ENCODE peak calls at places on chromosomes 16 and 17, in six cellular contexts. Q is HCT116, G is SK-N-SH, A is HepG2, E is K562, T is GM12878. M is an unnamed sample.

GRCh38 chr17:80688994-80689635 is 144.5 kb downstream of the RPTOR start:
- DNase-seq in A (no peak), Q (no peak), E (peak; percentile 73), G (no peak), T (no peak), M (no peak)

GRCh38 chr17:55720917-55721836 is 1.5 kb downstream of the TMEM100 start:
- DNase-seq in E (no peak), Q (no peak), A (no peak), T (no peak), G (no peak), M (no peak)

GRCh38 chr17:66665194-66665593 is 169.7 kb upstream of the CACNG5 start:
- DNase-seq in G (no peak), T (no peak), E (no peak), Q (no peak), A (no peak), M (no peak)

GRCh38 chr17:68903294-68903693 is 51.9 kb downstream of the ABCA8 start:
- DNase-seq in G (no peak), A (no peak), Q (no peak), E (no peak), T (no peak), M (no peak)

GRCh38 chr16:67758966-67759365 is 39.9 kb upstream of the GFOD2 start:
- DNase-seq in E (no peak), Q (no peak), A (no peak), G (no peak), T (no peak), M (no peak)

GRCh38 chr17:65941500-65941899 is 250.4 kb downstream of the CEP112 start:
- DNase-seq in A (no peak), G (no peak), Q (no peak), T (no peak), E (no peak), M (no peak)

GRCh38 chr17:41965694-41966375 is 760 bp upstream of the CNP start:
- DNase-seq in E (peak; percentile 81), A (peak; percentile 88), Q (peak; percentile 82), T (no peak), G (peak; percentile 54), M (no peak)

GRCh38 chr17:8250101-8250500 is 1.0 kb downstream of the PFAS start:
- DNase-seq in A (no peak), G (no peak), Q (no peak), E (no peak), T (no peak), M (no peak)

GRCh38 chr17:15920758-15921239 is 24.1 kb upstream of the ADORA2B start:
- DNase-seq in G (no peak), T (no peak), Q (peak; percentile 60), A (peak; percentile 77), E (peak; percentile 37), M (no peak)

GRCh38 chr16:50680907-50681885 is at the start of gene SNX20:
- DNase-seq in Q (no peak), A (no peak), T (peak; percentile 63), G (no peak), E (no peak), M (no peak)

GRCh38 chr17:18949566-18949965 is 2.4 kb upstream of the SLC5A10 start:
- DNase-seq in A (no peak), G (no peak), T (no peak), E (no peak), Q (no peak), M (no peak)

GRCh38 chr16:48384305-48384981 is 770 bp downstream of the SIAH1 start:
- DNase-seq in E (peak; percentile 90), G (peak; percentile 94), T (no peak), A (peak; percentile 41), Q (no peak), M (no peak)

GRCh38 chr17:18938692-18939023 is 13.3 kb upstream of the SLC5A10 start:
- DNase-seq in G (no peak), Q (no peak), E (peak; percentile 1), A (no peak), T (no peak), M (no peak)

GRCh38 chr17:32155896-32156295 is 13.6 kb downstream of the RHOT1 start:
- DNase-seq in Q (no peak), E (no peak), A (no peak), T (no peak), G (no peak), M (no peak)

GRCh38 chr17:40517286-40517662 is 15.9 kb upstream of the TNS4 start:
- DNase-seq in A (no peak), G (no peak), T (no peak), Q (no peak), E (no peak), M (no peak)

GRCh38 chr16:1470543-1471251 is 4.1 kb downstream of the CLCN7 start:
- DNase-seq in Q (no peak), T (no peak), E (peak; percentile 46), G (no peak), A (no peak), M (no peak)

GRCh38 chr17:31581491-31581890 is 190.0 kb downstream of the RAB11FIP4 start:
- DNase-seq in G (no peak), E (no peak), T (no peak), A (no peak), Q (no peak), M (no peak)

GRCh38 chr16:83781-84615 is 6.0 kb downstream of the MPG start:
- DNase-seq in A (no peak), T (no peak), E (no peak), G (no peak), Q (no peak), M (no peak)

GRCh38 chr16:84718-85452 is 6.9 kb downstream of the MPG start:
- DNase-seq in G (no peak), T (peak; percentile 65), Q (no peak), A (no peak), E (no peak), M (no peak)

GRCh38 chr16:86483-86952 is 8.5 kb downstream of the MPG start:
- DNase-seq in E (no peak), Q (no peak), T (no peak), A (no peak), G (no peak), M (no peak)

GRCh38 chr16:85453-85782 is 7.4 kb downstream of the MPG start:
- DNase-seq in Q (no peak), A (no peak), T (no peak), E (no peak), G (no peak), M (no peak)

DNA sequence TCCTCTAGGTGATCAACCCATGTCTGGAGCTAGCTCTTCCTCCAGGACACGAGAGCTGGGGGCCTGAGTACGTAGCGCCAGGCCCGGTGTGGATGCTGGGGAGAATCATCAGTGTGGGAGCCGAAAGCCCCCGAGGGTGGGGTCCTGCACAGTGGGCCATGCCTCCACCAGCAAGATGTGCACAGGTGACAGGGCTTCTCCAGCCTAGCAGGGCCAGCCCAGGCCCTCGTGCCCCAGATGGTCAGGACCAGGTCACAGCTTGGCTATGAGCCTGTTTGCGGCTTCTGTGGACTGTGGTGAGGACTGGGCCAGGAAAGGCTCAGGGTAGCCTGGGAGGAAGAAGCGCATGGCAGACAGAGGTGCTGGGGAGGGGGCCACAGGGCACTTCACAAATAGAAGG is 7.8 kb downstream of the MPG start:
- DNase-seq in T (no peak), A (no peak), Q (no peak), E (no peak), G (no peak), M (no peak)
- H3K4me3 ChIP-seq in T (no peak overlapping the region), A (no peak overlapping the region), Q (no peak overlapping the region), E (no peak overlapping the region), G (no peak overlapping the region), M (no peak overlapping the region)

DNA sequence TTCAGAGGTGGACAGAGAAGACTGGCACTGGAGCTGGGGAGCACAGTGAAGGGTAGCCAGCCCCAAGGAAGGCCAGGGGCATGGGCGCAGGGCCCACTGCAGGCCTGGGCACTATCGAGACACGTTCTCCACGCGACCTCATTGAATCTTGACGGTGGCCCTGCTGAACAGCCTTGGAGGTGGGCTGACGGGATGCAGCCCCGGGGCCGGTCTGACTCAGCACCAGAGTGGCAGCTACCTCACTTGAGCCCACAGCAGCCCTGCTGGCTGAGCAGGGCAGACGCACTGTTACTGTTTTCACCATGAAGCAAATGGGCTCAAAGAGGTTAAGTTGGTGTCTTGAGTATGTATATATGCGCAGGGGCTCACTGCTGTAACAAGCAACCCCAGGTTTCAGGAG is 78.8 kb upstream of the FOXF1 start:
- DNase-seq in Q (no peak), T (no peak), E (no peak), G (no peak), A (no peak), M (no peak)
- TF ChIP-seq POLR2AphosphoS5 in Q (no peak), T (no peak), E (no peak), G (no peak), A (no peak), M (no peak)

GRCh38 chr16:81485824-81486554 is 41.4 kb downstream of the CMIP start:
- DNase-seq in T (no peak), A (no peak), E (no peak), G (no peak), Q (peak; percentile 22), M (no peak)
- H3K9ac ChIP-seq in T (no peak overlapping the region), A (no peak overlapping the region), E (peak overlapping the region; percentile 60), G (no peak overlapping the region), Q (peak overlapping the region; percentile 47), M (no peak overlapping the region)

GRCh38 chr16:57373117-57373947 is 1.0 kb downstream of the CX3CL1 start:
- DNase-seq in E (no peak), Q (no peak), G (no peak), T (no peak), A (peak; percentile 43), M (no peak)

GRCh38 chr16:57376313-57376818 is 4.1 kb downstream of the CX3CL1 start:
- DNase-seq in E (no peak), Q (no peak), T (no peak), A (no peak), G (no peak), M (no peak)

GRCh38 chr16:57374067-57374534 is 1.8 kb downstream of the CX3CL1 start:
- DNase-seq in Q (no peak), T (no peak), E (no peak), A (no peak), G (no peak), M (no peak)

GRCh38 chr16:57371494-57372371 is 557 bp upstream of the CX3CL1 start:
- DNase-seq in A (no peak), G (no peak), E (no peak), T (no peak), Q (no peak), M (no peak)

DNA sequence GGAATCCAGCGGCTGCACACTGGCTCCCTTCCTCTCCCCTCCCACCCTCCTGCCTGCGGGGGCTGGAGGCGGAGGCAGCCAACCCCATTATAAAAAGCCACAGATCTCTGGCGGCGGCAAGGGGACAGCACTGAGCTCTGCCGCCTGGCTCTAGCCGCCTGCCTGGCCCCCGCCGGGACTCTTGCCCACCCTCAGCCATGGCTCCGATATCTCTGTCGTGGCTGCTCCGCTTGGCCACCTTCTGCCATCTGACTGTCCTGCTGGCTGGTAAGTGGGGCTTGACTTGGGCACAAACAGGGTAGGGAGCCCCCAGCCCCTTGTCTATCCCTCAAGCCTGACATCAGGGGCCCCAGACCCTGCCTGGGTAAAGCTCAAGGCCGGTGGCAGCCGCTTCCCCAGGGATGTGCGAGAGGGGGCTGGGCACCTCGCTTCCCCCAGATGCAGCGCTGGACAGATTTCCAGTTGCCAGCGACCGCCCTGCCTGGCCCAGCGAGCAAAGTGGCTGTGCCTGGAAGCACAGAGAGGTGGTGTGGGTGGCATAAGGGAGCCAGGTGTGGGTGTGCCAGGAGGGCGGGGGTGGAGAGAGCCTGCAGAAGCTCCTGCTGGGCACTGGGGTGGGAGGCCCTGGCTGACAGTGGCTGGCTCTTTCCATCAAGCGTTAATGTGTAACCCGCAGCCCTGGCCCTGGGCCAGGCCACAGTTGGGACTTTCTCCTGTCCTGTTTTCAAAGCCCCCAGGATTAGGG is at the start of gene CX3CL1:
- DNase-seq in T (no peak), G (peak; percentile 92), E (no peak), A (peak; percentile 99), Q (no peak), M (no peak)
- H3K4me3 ChIP-seq in T (no peak within 1 kb of the TSS), G (peak within 1 kb of the TSS; percentile 72), E (no peak within 1 kb of the TSS), A (peak within 1 kb of the TSS; percentile 95), Q (no peak within 1 kb of the TSS), M (no peak within 1 kb of the TSS)

M was measured in SK-N-MC.